ENCODE peak calls at places on chromosomes 1 and 21, in eight cellular contexts. One of them, this sample, is unnamed.
A peak's percentile ranks its signal among the peaks of the same experiment; 100 is the strongest.

GRCh38 chr1:179369751-179370341 is 4.1 kb downstream of the AXDND1 start:
- DNase-seq in NCI-H774: peak; percentile 77
- DNase-seq in cardiac fibroblast: peak; percentile 85
- DNase-seq in HTR-8/SVneo: peak; percentile 64
- DNase-seq in neural crest cell: peak; percentile 25
- DNase-seq in kidney tubule cell: peak; percentile 75
- DNase-seq in aorta: no peak
- DNase-seq in testis: peak; percentile 48
- DNase-seq in this sample: no peak

GRCh38 chr1:6210606-6211355 is 4.9 kb downstream of the RNF207 start:
- DNase-seq in testis: no peak
- DNase-seq in cardiac fibroblast: no peak
- DNase-seq in aorta: no peak
- DNase-seq in NCI-H774: no peak
- DNase-seq in kidney tubule cell: no peak
- DNase-seq in HTR-8/SVneo: no peak
- DNase-seq in neural crest cell: no peak
- DNase-seq in this sample: no peak

GRCh38 chr1:17167041-17167782 is 37.7 kb upstream of the PADI1 start:
- DNase-seq in cardiac fibroblast: peak; percentile 6
- DNase-seq in testis: no peak
- DNase-seq in kidney tubule cell: peak; percentile 72
- DNase-seq in HTR-8/SVneo: peak; percentile 46
- DNase-seq in NCI-H774: no peak
- DNase-seq in aorta: no peak
- DNase-seq in neural crest cell: no peak
- DNase-seq in this sample: no peak

GRCh38 chr1:10932088-10932487 is 80.4 kb upstream of the TARDBP start:
- DNase-seq in neural crest cell: no peak
- DNase-seq in aorta: no peak
- DNase-seq in kidney tubule cell: no peak
- DNase-seq in cardiac fibroblast: no peak
- DNase-seq in testis: no peak
- DNase-seq in HTR-8/SVneo: no peak
- DNase-seq in NCI-H774: no peak
- DNase-seq in this sample: no peak

GRCh38 chr21:42155045-42155855 is 63.7 kb upstream of the ABCG1 start:
- DNase-seq in aorta: no peak
- DNase-seq in HTR-8/SVneo: no peak
- DNase-seq in neural crest cell: no peak
- DNase-seq in testis: no peak
- DNase-seq in kidney tubule cell: no peak
- DNase-seq in cardiac fibroblast: no peak
- DNase-seq in NCI-H774: no peak
- DNase-seq in this sample: no peak

GRCh38 chr1:107935396-107936064 is 29.4 kb downstream of the VAV3 start:
- DNase-seq in aorta: no peak
- DNase-seq in kidney tubule cell: peak; percentile 78
- DNase-seq in cardiac fibroblast: no peak
- DNase-seq in neural crest cell: no peak
- DNase-seq in NCI-H774: no peak
- DNase-seq in testis: no peak
- DNase-seq in HTR-8/SVneo: no peak
- DNase-seq in this sample: no peak

GRCh38 chr1:1808206-1808605 is 29.9 kb upstream of the NADK start:
- DNase-seq in neural crest cell: no peak
- DNase-seq in HTR-8/SVneo: no peak
- DNase-seq in cardiac fibroblast: no peak
- DNase-seq in kidney tubule cell: no peak
- DNase-seq in testis: no peak
- DNase-seq in NCI-H774: no peak
- DNase-seq in aorta: no peak
- DNase-seq in this sample: no peak

GRCh38 chr1:58968360-58968952 is 184.6 kb upstream of the JUN start:
- DNase-seq in aorta: peak; percentile 89
- DNase-seq in kidney tubule cell: peak; percentile 66
- DNase-seq in cardiac fibroblast: peak; percentile 66
- DNase-seq in HTR-8/SVneo: no peak
- DNase-seq in testis: peak; percentile 77
- DNase-seq in neural crest cell: no peak
- DNase-seq in NCI-H774: no peak
- DNase-seq in this sample: peak; percentile 91

GRCh38 chr1:165062346-165062745 is 294.2 kb downstream of the LMX1A start:
- DNase-seq in NCI-H774: no peak
- DNase-seq in neural crest cell: no peak
- DNase-seq in testis: no peak
- DNase-seq in aorta: no peak
- DNase-seq in cardiac fibroblast: no peak
- DNase-seq in kidney tubule cell: no peak
- DNase-seq in HTR-8/SVneo: no peak
- DNase-seq in this sample: no peak

GRCh38 chr1:67053785-67054759 is at the start of gene SLC35D1:
- DNase-seq in cardiac fibroblast: peak; percentile 63
- DNase-seq in HTR-8/SVneo: peak; percentile 41
- DNase-seq in aorta: peak; percentile 81
- DNase-seq in testis: peak; percentile 85
- DNase-seq in neural crest cell: peak; percentile 84
- DNase-seq in kidney tubule cell: peak; percentile 73
- DNase-seq in NCI-H774: peak; percentile 62
- DNase-seq in this sample: peak; percentile 86

GRCh38 chr1:43319288-43319687 is 18.3 kb upstream of the MPL start:
- DNase-seq in kidney tubule cell: no peak
- DNase-seq in neural crest cell: no peak
- DNase-seq in HTR-8/SVneo: no peak
- DNase-seq in testis: no peak
- DNase-seq in NCI-H774: no peak
- DNase-seq in aorta: peak; percentile 3
- DNase-seq in cardiac fibroblast: no peak
- DNase-seq in this sample: peak; percentile 18

GRCh38 chr1:241531195-241532172 is 694 bp upstream of the KMO start:
- DNase-seq in HTR-8/SVneo: peak; percentile 29
- DNase-seq in NCI-H774: peak; percentile 88
- DNase-seq in neural crest cell: no peak
- DNase-seq in kidney tubule cell: peak; percentile 81
- DNase-seq in testis: no peak
- DNase-seq in cardiac fibroblast: peak; percentile 90
- DNase-seq in aorta: no peak
- DNase-seq in this sample: no peak

GRCh38 chr21:45383111-45383614 is 21.8 kb upstream of the COL18A1 start:
- DNase-seq in kidney tubule cell: no peak
- DNase-seq in cardiac fibroblast: no peak
- DNase-seq in testis: no peak
- DNase-seq in neural crest cell: no peak
- DNase-seq in HTR-8/SVneo: no peak
- DNase-seq in NCI-H774: no peak
- DNase-seq in aorta: peak; percentile 32
- DNase-seq in this sample: peak; percentile 24

GRCh38 chr21:29725025-29725736 is 214.6 kb downstream of the GRIK1 start:
- DNase-seq in testis: no peak
- DNase-seq in kidney tubule cell: no peak
- DNase-seq in aorta: no peak
- DNase-seq in cardiac fibroblast: no peak
- DNase-seq in NCI-H774: peak; percentile 24
- DNase-seq in neural crest cell: no peak
- DNase-seq in HTR-8/SVneo: no peak
- DNase-seq in this sample: no peak

GRCh38 chr1:109985251-109986053 is 887 bp downstream of the AHCYL1 start:
- DNase-seq in neural crest cell: no peak
- DNase-seq in NCI-H774: no peak
- DNase-seq in kidney tubule cell: no peak
- DNase-seq in aorta: no peak
- DNase-seq in HTR-8/SVneo: no peak
- DNase-seq in cardiac fibroblast: no peak
- DNase-seq in testis: no peak
- DNase-seq in this sample: no peak

GRCh38 chr21:45318556-45319341 is 31.1 kb upstream of the POFUT2 start:
- DNase-seq in kidney tubule cell: peak; percentile 74
- DNase-seq in cardiac fibroblast: peak; percentile 77
- DNase-seq in testis: no peak
- DNase-seq in aorta: peak; percentile 91
- DNase-seq in HTR-8/SVneo: peak; percentile 82
- DNase-seq in NCI-H774: no peak
- DNase-seq in neural crest cell: peak; percentile 48
- DNase-seq in this sample: peak; percentile 85

GRCh38 chr1:205538211-205538840 is 33.9 kb downstream of the CDK18 start:
- DNase-seq in cardiac fibroblast: peak; percentile 27
- DNase-seq in testis: no peak
- DNase-seq in HTR-8/SVneo: no peak
- DNase-seq in NCI-H774: no peak
- DNase-seq in aorta: no peak
- DNase-seq in neural crest cell: no peak
- DNase-seq in kidney tubule cell: no peak
- DNase-seq in this sample: no peak

GRCh38 chr1:54404939-54405880 is 984 bp downstream of the SSBP3 start:
- DNase-seq in kidney tubule cell: peak; percentile 30
- DNase-seq in HTR-8/SVneo: no peak
- DNase-seq in NCI-H774: no peak
- DNase-seq in neural crest cell: peak; percentile 31
- DNase-seq in aorta: peak; percentile 66
- DNase-seq in testis: peak; percentile 41
- DNase-seq in cardiac fibroblast: peak; percentile 15
- DNase-seq in this sample: peak; percentile 57

GRCh38 chr1:16181887-16182719 is 26.2 kb upstream of the EPHA2 start:
- DNase-seq in aorta: peak; percentile 93
- DNase-seq in HTR-8/SVneo: peak; percentile 80
- DNase-seq in kidney tubule cell: peak; percentile 95
- DNase-seq in cardiac fibroblast: peak; percentile 95
- DNase-seq in NCI-H774: no peak
- DNase-seq in testis: peak; percentile 85
- DNase-seq in neural crest cell: no peak
- DNase-seq in this sample: peak; percentile 87

GRCh38 chr1:55172687-55173086 is 42.5 kb downstream of the USP24 start:
- DNase-seq in cardiac fibroblast: no peak
- DNase-seq in neural crest cell: no peak
- DNase-seq in kidney tubule cell: no peak
- DNase-seq in NCI-H774: no peak
- DNase-seq in HTR-8/SVneo: no peak
- DNase-seq in testis: no peak
- DNase-seq in aorta: no peak
- DNase-seq in this sample: no peak

GRCh38 chr1:33382651-33383415 is 48.1 kb downstream of the PHC2 start:
- DNase-seq in cardiac fibroblast: peak; percentile 39
- DNase-seq in neural crest cell: no peak
- DNase-seq in aorta: no peak
- DNase-seq in NCI-H774: no peak
- DNase-seq in kidney tubule cell: no peak
- DNase-seq in testis: no peak
- DNase-seq in HTR-8/SVneo: no peak
- DNase-seq in this sample: peak; percentile 47

GRCh38 chr1:197776348-197777082 is 1.2 kb upstream of the DENND1B start:
- DNase-seq in kidney tubule cell: peak; percentile 91
- DNase-seq in cardiac fibroblast: peak; percentile 86
- DNase-seq in HTR-8/SVneo: no peak
- DNase-seq in NCI-H774: no peak
- DNase-seq in neural crest cell: no peak
- DNase-seq in testis: no peak
- DNase-seq in aorta: no peak
- DNase-seq in this sample: no peak

GRCh38 chr1:51048670-51049069 is 53.4 kb upstream of the C1orf185 start:
- DNase-seq in aorta: no peak
- DNase-seq in cardiac fibroblast: no peak
- DNase-seq in NCI-H774: no peak
- DNase-seq in HTR-8/SVneo: no peak
- DNase-seq in neural crest cell: no peak
- DNase-seq in testis: no peak
- DNase-seq in kidney tubule cell: no peak
- DNase-seq in this sample: no peak

GRCh38 chr1:85628791-85629531 is 48.4 kb downstream of the CCN1 start:
- DNase-seq in cardiac fibroblast: peak; percentile 93
- DNase-seq in HTR-8/SVneo: peak; percentile 38
- DNase-seq in kidney tubule cell: peak; percentile 86
- DNase-seq in testis: no peak
- DNase-seq in aorta: peak; percentile 83
- DNase-seq in neural crest cell: no peak
- DNase-seq in NCI-H774: peak; percentile 50
- DNase-seq in this sample: peak; percentile 58

GRCh38 chr1:5989731-5990271 is 2.4 kb downstream of the NPHP4 start:
- DNase-seq in aorta: peak; percentile 44
- DNase-seq in kidney tubule cell: no peak
- DNase-seq in NCI-H774: no peak
- DNase-seq in HTR-8/SVneo: no peak
- DNase-seq in testis: no peak
- DNase-seq in cardiac fibroblast: no peak
- DNase-seq in neural crest cell: no peak
- DNase-seq in this sample: peak; percentile 29